ENCODE peak calls at places on chromosome 22, in five cellular contexts. W, L, J, P and Z are unnamed samples.

GRCh38 chr22:44127353-44127752 is 53.4 kb upstream of the PARVG start:
- DNase-seq in W (no peak), L (no peak), J (no peak), P (no peak), Z (peak)

GRCh38 chr22:26168199-26168915 is 905 bp upstream of the SEZ6L start:
- DNase-seq in W (no peak), L (peak), J (no peak), P (no peak), Z (no peak)

GRCh38 chr22:28141614-28142013 is 222.6 kb upstream of the PITPNB start:
- DNase-seq in W (no peak), L (no peak), J (no peak), P (no peak), Z (no peak)

GRCh38 chr22:41847300-41847699 is 14.4 kb downstream of the SREBF2 start:
- DNase-seq in W (no peak), L (no peak), J (no peak), P (no peak), Z (no peak)

GRCh38 chr22:44586337-44586990 is 88.4 kb upstream of the RTL6 start:
- DNase-seq in W (no peak), L (no peak), J (no peak), P (no peak), Z (no peak)

GRCh38 chr22:29607426-29607825 is 4.0 kb downstream of the NF2 start:
- DNase-seq in W (no peak), L (no peak), J (no peak), P (no peak), Z (no peak)

GRCh38 chr22:42179616-42180015 is 49.0 kb upstream of the CYP2D6 start:
- DNase-seq in W (no peak), L (no peak), J (no peak), P (no peak), Z (no peak)

GRCh38 chr22:44338906-44339305 is 26.2 kb upstream of the SHISAL1 start:
- DNase-seq in W (no peak), L (no peak), J (no peak), P (no peak), Z (no peak)

GRCh38 chr22:31142285-31142684 is 2.0 kb upstream of the PLA2G3 start:
- DNase-seq in W (no peak), L (no peak), J (no peak), P (no peak), Z (no peak)

GRCh38 chr22:42561856-42562255 is 8.1 kb downstream of the SERHL2 start:
- DNase-seq in W (no peak), L (peak), J (no peak), P (no peak), Z (no peak)

GRCh38 chr22:41028841-41029240 is 63.6 kb upstream of the EP300 start:
- DNase-seq in W (no peak), L (no peak), J (peak), P (no peak), Z (peak)

DNA sequence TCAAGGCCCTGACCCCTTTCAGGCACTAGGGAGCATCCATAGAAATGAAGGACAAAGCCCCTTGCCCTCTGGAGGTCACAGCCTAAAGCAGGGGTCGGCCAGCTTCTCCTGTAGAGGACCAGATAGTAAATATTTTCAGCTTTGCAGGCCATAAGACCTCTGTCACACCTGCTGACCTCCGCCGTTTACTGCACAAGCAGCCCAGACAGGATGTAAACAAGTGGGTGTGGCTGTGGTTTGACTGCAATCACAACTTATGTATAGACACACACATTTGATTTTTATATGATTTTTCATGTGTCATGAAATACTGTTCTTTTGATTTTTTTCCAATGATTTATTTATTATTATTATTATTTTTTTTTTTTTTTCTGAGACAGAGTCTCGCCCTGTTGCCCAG is 34.3 kb downstream of the KIAA1671 start:
- DNase-seq in W (no peak), L (no peak), J (no peak), P (no peak), Z (no peak)
- TF ChIP-seq REST in W (no peak), L (no peak), J (no peak), P (no peak), Z (no peak)

GRCh38 chr22:49308300-49308699 is 519.4 kb downstream of the BRD1 start:
- DNase-seq in W (no peak), L (no peak), J (no peak), P (no peak), Z (no peak)
- TF ChIP-seq GABPA in W (no peak), L (no peak), J (no peak), P (no peak), Z (no peak)

DNA sequence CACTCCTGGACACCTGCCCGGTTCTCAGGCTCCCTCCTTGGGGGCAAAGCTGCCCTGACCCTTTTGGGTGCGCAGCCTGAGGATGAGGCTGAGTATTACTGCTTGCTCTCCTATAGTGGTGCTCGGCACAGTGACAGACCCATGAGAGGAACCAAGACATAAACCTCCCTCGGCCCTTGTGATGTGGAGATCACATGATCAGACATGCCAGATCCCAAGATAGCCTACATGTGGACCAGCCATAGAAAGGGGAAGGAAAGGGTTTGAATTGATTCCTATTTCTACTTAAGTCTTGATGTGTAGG is 125.3 kb downstream of the VPREB1 start:
- DNase-seq in W (no peak), L (no peak), J (no peak), P (no peak), Z (no peak)
- TF ChIP-seq REST in W (no peak), L (no peak), J (no peak), P (no peak), Z (no peak)

GRCh38 chr22:45971389-45972028 is 5.5 kb downstream of the WNT7B start:
- DNase-seq in W (no peak), L (peak), J (no peak), P (no peak), Z (no peak)

GRCh38 chr22:45969801-45970464 is 7.0 kb downstream of the WNT7B start:
- DNase-seq in W (no peak), L (peak), J (no peak), P (no peak), Z (no peak)

GRCh38 chr22:45972091-45972867 is 4.7 kb downstream of the WNT7B start:
- DNase-seq in W (no peak), L (peak), J (no peak), P (no peak), Z (no peak)

GRCh38 chr22:45969414-45969799 is 7.6 kb downstream of the WNT7B start:
- DNase-seq in W (no peak), L (peak), J (no peak), P (no peak), Z (no peak)

GRCh38 chr22:45970709-45971388 is 6.1 kb downstream of the WNT7B start:
- DNase-seq in W (no peak), L (peak), J (no peak), P (no peak), Z (no peak)
- TF ChIP-seq GABPA in W (no peak), L (no peak), J (no peak), P (no peak), Z (no peak)

DNA sequence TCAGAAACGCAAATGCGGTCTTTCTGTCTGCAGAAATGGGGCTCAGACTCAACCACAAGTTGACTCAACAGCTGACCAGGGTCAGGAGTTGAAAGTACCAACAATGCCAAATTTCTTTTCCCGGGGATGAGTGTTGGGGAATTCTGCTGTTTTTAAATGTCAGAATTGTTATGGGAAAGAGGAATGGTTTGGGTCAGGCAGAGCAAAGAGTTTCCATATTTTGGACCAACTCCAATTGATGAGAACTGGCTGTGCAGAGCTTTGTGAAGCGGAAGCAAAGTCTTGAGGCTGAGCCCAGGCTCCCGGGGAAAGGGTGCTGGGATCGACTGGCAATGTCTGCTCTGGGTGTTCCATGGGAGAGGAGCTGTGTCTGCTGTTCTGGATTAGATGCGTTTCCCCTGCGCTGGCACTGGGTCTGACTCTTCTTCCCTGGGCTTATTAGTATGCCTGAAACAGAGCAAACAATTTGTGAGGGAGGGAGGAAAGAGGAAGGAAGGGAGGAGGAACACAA is 36.2 kb downstream of the TXN2 start:
- DNase-seq in W (no peak), L (no peak), J (peak), P (no peak), Z (peak)
- TF ChIP-seq REST in W (no peak), L (no peak), J (no peak), P (no peak), Z (no peak)